ENCODE peak calls at places on chromosomes 16 and 17, in nine cellular contexts. C is stomach, R is esophagus muscularis mucosa, J is GM12878, O is transverse colon, G is suprapubic skin, B is K562, Y is H1, Z is upper lobe of left lung. I is an unnamed sample.

GRCh38 chr17:29168079-29168758 is 12.0 kb downstream of the MYO18A start:
- DNase-seq in Z (no peak), J (no peak), O (no peak), G (peak), B (no peak), Y (no peak), R (no peak), C (no peak), I (peak)

GRCh38 chr16:53744449-53744848 is 40.5 kb downstream of the FTO start:
- DNase-seq in B (no peak), O (no peak), G (no peak), J (no peak), Y (no peak), R (no peak), Z (no peak), C (no peak), I (no peak)

GRCh38 chr16:5379948-5380347 is 282.4 kb upstream of the EEF2KMT start:
- DNase-seq in J (no peak), G (no peak), B (no peak), R (no peak), O (no peak), Z (no peak), Y (no peak), C (no peak), I (no peak)

GRCh38 chr17:82933911-82934310 is 94.1 kb upstream of the ZNF750 start:
- DNase-seq in Y (no peak), B (no peak), O (peak), J (no peak), G (no peak), R (no peak), Z (peak), C (peak), I (peak)

GRCh38 chr16:15682105-15682570 is 32.1 kb downstream of the NDE1 start:
- DNase-seq in G (no peak), R (no peak), C (peak), J (no peak), O (peak), B (peak), Z (peak), Y (no peak), I (no peak)

GRCh38 chr17:46198233-46198632 is 5.0 kb upstream of the KANSL1 start:
- DNase-seq in O (no peak), G (no peak), Y (no peak), B (no peak), C (no peak), R (no peak), Z (no peak), J (no peak), I (no peak)

GRCh38 chr17:51455211-51455610 is 194.9 kb downstream of the UTP18 start:
- DNase-seq in R (peak), C (no peak), G (no peak), J (no peak), Z (no peak), O (no peak), B (no peak), Y (no peak), I (no peak)

GRCh38 chr17:45320931-45321461 is 4.2 kb upstream of the MAP3K14 start:
- DNase-seq in R (no peak), O (no peak), C (no peak), G (no peak), J (no peak), B (peak), Y (no peak), Z (no peak), I (no peak)

GRCh38 chr17:66347661-66348604 is 45.5 kb downstream of the PRKCA start:
- DNase-seq in Z (peak), B (no peak), G (no peak), C (no peak), R (no peak), Y (no peak), O (peak), J (no peak), I (no peak)

GRCh38 chr16:67158637-67159600 is 790 bp downstream of the TRADD start:
- DNase-seq in C (peak), R (no peak), O (peak), B (peak), G (no peak), Y (no peak), J (peak), Z (peak), I (no peak)

GRCh38 chr16:87854053-87854906 is 15.0 kb downstream of the SLC7A5 start:
- DNase-seq in R (no peak), J (no peak), B (peak), Z (no peak), G (no peak), C (no peak), O (peak), Y (no peak), I (no peak)

GRCh38 chr17:48930435-48930873 is 14.2 kb downstream of the SNF8 start:
- DNase-seq in R (no peak), O (no peak), B (no peak), Y (no peak), C (no peak), G (no peak), J (no peak), Z (no peak), I (no peak)

GRCh38 chr17:3732171-3732570 is 8.5 kb downstream of the HASPIN start:
- DNase-seq in Z (no peak), R (no peak), C (no peak), J (peak), Y (no peak), O (peak), G (no peak), B (peak), I (peak)

GRCh38 chr16:68737046-68737729 is at the start of gene CDH1:
- DNase-seq in Z (peak), R (no peak), B (no peak), G (peak), J (no peak), O (peak), Y (peak), C (peak), I (no peak)

GRCh38 chr16:28292731-28293588 is 635 bp downstream of the SBK1 start:
- DNase-seq in Y (no peak), J (no peak), C (no peak), Z (peak), O (peak), R (no peak), G (no peak), B (no peak), I (no peak)

GRCh38 chr16:878071-878784 is 77.7 kb upstream of the GNG13 start:
- DNase-seq in B (no peak), O (peak), G (no peak), R (no peak), C (no peak), Y (no peak), J (no peak), Z (no peak), I (peak)

GRCh38 chr16:12171206-12171605 is 194.7 kb downstream of the SNX29 start:
- DNase-seq in Y (no peak), C (no peak), G (no peak), Z (no peak), R (no peak), J (no peak), O (no peak), B (no peak), I (no peak)

GRCh38 chr17:29617125-29617480 is 5.6 kb downstream of the CORO6 start:
- DNase-seq in B (peak), Z (peak), O (peak), R (no peak), Y (no peak), J (no peak), C (peak), G (peak), I (peak)

GRCh38 chr16:4387769-4388168 is 16.1 kb downstream of the VASN start:
- DNase-seq in J (no peak), C (no peak), R (no peak), O (no peak), B (no peak), G (peak), Y (no peak), Z (no peak), I (no peak)

GRCh38 chr16:86809458-86809955 is 231.2 kb downstream of the FOXL1 start:
- DNase-seq in Y (no peak), O (no peak), R (no peak), Z (no peak), J (no peak), B (no peak), G (no peak), C (no peak), I (no peak)

GRCh38 chr16:16021988-16022682 is 72.7 kb downstream of the ABCC1 start:
- DNase-seq in Z (peak), C (peak), Y (no peak), G (peak), R (peak), J (no peak), O (peak), B (peak), I (peak)

GRCh38 chr17:2959371-2960130 is 103.9 kb downstream of the OR1D5 start:
- DNase-seq in J (no peak), B (no peak), G (no peak), Z (peak), O (no peak), R (no peak), Y (no peak), C (peak), I (peak)

GRCh38 chr17:29620271-29620670 is 2.4 kb downstream of the CORO6 start:
- DNase-seq in O (no peak), Z (no peak), G (no peak), Y (no peak), J (no peak), B (peak), C (no peak), R (no peak), I (peak)

GRCh38 chr17:41734139-41734948 is at the start of gene HAP1:
- DNase-seq in Z (no peak), R (no peak), Y (peak), O (no peak), B (no peak), J (no peak), C (peak), G (no peak), I (no peak)

GRCh38 chr17:78137392-78138203 is 7.0 kb downstream of the TMC8 start:
- DNase-seq in J (no peak), C (no peak), Y (no peak), B (peak), R (no peak), O (peak), Z (peak), G (no peak), I (no peak)
- TF ChIP-seq CTCF in J (peak), C (no peak), Y (peak), B (peak), R (peak), O (peak), Z (peak), G (peak), I (no peak)

DNA sequence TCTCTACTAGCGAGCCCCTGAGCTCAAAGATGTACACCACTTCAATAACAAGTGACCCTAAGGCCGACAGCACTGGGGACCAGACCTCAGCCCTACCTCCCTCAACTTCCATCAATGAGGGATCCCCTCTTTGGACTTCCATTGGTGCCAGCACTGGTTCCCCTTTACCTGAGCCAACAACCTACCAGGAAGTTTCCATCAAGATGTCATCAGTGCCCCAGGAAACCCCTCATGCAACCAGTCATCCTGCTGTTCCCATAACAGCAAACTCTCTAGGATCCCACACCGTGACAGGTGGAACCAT is 734 bp downstream of the SPN start:
- DNase-seq in J (no peak), R (no peak), C (no peak), Y (no peak), O (no peak), Z (no peak), G (no peak), B (no peak), I (no peak)
- TF ChIP-seq POLR2AphosphoS5 in J (no peak), R (no peak), C (no peak), Y (no peak), O (no peak), Z (no peak), G (no peak), B (no peak), I (no peak)

GRCh38 chr16:89096042-89096717 is 2.5 kb downstream of the ACSF3 start:
- DNase-seq in C (no peak), Z (no peak), J (no peak), O (no peak), G (no peak), B (no peak), Y (no peak), R (no peak), I (no peak)

GRCh38 chr16:89094252-89094901 is 725 bp downstream of the ACSF3 start:
- DNase-seq in B (no peak), Y (no peak), Z (no peak), O (peak), G (no peak), C (no peak), J (no peak), R (no peak), I (no peak)

GRCh38 chr16:89092013-89092412 is 1.6 kb upstream of the ACSF3 start:
- DNase-seq in R (no peak), G (no peak), B (no peak), Z (no peak), C (no peak), O (no peak), Y (no peak), J (no peak), I (no peak)

GRCh38 chr16:89095401-89095974 is 1.8 kb downstream of the ACSF3 start:
- DNase-seq in R (no peak), Y (peak), O (no peak), J (no peak), G (no peak), B (no peak), Z (no peak), C (no peak), I (no peak)

DNA sequence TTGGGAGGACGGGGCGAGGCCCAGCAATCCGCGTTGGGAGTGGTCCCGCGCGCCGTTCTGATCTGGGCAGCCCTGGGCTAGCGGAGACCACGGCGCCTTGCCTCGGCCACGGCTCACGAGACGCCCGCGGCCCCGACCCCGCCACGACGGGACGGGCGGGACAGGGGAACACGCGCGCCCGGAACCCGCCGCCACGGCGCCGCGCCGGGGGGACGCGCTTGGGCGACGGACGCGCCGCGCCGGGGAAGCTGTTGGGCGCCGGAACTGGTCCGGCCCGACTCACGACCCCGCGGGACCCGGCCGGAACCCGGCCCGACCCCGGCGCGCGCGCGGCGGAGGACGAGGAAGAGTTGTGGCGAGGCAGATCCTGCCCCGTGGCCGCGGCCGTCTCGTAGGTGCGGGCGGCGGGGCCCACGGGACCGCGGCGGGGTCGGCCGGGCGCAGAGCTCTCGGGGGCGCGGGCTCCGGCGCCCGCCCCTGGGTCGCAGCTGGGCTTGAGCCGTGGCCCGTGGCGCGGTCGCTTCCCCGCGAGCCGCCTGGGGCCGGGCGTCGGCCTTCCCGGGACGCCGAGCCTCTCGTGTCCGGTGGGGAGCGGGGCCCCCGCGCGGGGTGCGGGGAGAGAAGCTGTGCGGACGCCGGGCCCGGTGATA is at the start of gene ACSF3:
- DNase-seq in Z (peak), O (peak), J (no peak), C (peak), B (peak), Y (no peak), G (no peak), R (no peak), I (peak)
- TF ChIP-seq EP300 in Z (no peak), O (no peak), J (no peak), C (no peak), B (peak), Y (no peak), G (no peak), R (no peak), I (no peak)

DNA sequence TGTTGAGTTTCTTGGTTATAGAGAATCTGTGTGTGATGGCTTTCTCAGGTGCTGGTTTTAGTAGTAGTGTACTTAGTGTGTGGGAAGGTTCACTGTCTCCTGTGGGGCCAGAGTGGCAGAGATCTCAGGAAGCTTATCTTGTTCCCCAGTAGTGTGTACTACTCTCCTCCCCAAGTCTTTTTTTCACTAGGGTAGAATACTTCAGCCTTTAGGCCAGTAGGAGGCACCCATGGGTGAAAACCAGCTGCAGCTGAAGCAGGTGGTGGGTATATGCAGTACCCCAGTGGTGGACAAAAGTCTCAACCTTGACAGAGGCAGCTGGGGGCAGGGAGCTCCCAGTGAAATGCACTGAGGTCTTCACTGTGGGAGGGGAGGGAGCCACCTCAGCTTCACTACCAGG is 109.9 kb downstream of the PHKB start:
- DNase-seq in R (no peak), Y (no peak), Z (no peak), O (no peak), J (no peak), C (no peak), G (no peak), B (peak), I (no peak)
- TF ChIP-seq CTCF in R (no peak), Y (peak), Z (no peak), O (no peak), J (no peak), C (no peak), G (no peak), B (peak), I (no peak)

GRCh38 chr16:23508589-23509440 is 1.5 kb downstream of the GGA2 start:
- DNase-seq in J (no peak), B (peak), R (no peak), G (no peak), Y (no peak), O (peak), C (no peak), Z (no peak), I (no peak)
- TF ChIP-seq POLR2AphosphoS5 in J (no peak), B (no peak), R (no peak), G (no peak), Y (peak), O (no peak), C (no peak), Z (no peak), I (no peak)

DNA sequence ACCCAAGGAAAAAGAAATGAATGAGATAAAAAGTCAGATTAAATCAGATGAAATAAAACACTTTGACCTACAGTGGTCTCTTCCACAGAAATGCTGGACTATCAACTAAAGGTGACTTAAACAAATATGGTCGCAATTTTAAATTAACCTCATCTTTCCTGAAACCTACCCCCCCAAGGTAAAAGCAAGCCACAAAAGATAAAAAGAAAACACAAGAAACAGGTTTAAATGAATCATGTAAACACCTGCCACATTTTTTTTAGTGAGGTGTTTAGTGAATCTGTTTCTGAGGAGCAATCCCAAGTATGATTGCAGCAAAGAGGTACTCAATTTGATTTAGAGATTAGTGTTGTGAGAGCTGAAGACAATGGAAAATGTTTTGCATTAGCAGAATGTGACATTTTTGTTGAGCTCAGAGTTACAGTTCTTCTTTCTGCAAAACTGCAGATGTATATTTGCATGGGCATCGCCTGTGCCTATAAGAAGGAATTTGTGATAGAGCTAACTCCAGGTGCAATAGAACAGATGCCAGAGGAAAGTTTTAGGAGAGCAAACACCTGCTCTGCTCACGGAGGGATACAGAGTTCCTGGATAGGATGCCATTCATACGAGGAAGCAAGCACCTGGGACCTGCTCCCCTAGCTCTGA is 3.4 kb upstream of the MMD start:
- DNase-seq in B (no peak), R (no peak), C (no peak), O (no peak), J (no peak), Y (no peak), G (no peak), Z (no peak), I (no peak)
- TF ChIP-seq EP300 in B (no peak), R (no peak), C (no peak), O (no peak), J (no peak), Y (no peak), G (no peak), Z (no peak), I (no peak)

GRCh38 chr17:37221865-37222264 is 153.9 kb upstream of the C17orf78 start:
- DNase-seq in Z (no peak), G (no peak), J (no peak), O (no peak), Y (no peak), B (no peak), R (no peak), C (no peak), I (no peak)
- TF ChIP-seq CTCF in Z (no peak), G (no peak), J (no peak), O (no peak), Y (no peak), B (no peak), R (no peak), C (no peak), I (no peak)

GRCh38 chr16:81035398-81035974 is at the start of gene ATMIN:
- DNase-seq in C (peak), Y (peak), O (peak), J (peak), Z (peak), R (no peak), G (peak), B (peak), I (peak)
- TF ChIP-seq POLR2AphosphoS5 in C (peak), Y (no peak), O (peak), J (no peak), Z (peak), R (no peak), G (no peak), B (peak), I (no peak)

DNA sequence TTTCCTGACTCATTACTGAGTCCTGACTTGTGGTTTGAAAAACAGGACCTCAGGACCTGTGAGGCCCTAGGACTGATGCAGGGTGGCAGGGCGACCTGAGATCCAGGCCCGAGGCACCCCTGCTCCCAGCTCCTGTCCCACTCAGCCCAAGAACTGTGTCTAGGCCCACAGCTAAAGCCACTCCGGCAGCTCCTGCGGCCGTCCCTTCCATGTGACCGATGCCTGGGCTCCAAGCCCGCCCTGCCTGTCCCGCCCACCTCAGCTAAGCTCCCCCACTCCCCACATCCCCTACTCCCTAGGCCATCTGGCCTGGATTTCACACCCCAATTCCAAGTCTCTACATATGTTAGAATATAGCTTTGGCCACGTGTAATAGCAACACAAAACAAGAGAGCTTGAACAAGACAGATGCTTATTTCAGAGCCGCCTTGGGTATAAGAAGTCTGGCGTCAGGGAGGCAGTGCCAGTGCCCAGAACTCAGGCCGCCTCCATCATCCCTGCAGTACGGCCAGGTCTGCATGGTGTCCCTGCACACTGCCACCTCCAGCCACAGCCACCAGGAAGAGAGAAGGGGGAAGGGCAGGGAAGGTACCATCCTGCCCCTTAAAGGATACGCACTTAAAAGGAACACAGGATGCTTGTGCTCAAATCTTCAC is 29.9 kb upstream of the USP22 start:
- DNase-seq in O (no peak), G (no peak), R (no peak), C (no peak), Z (no peak), Y (no peak), J (no peak), B (no peak), I (no peak)
- TF ChIP-seq EP300 in O (no peak), G (no peak), R (no peak), C (no peak), Z (no peak), Y (no peak), J (no peak), B (no peak), I (no peak)